ENCODE peak calls at places on chromosomes 6 and 20, in four cellular contexts. One of them, this sample, is unnamed.

GRCh38 chr6:92684386-92684785 is 735.0 kb downstream of the EPHA7 start:
- DNase-seq in lower lobe of right lung: no peak
- DNase-seq in astrocyte of the spinal cord: peak; percentile 1
- DNase-seq in mammary epithelial cell: no peak
- DNase-seq in this sample: no peak

GRCh38 chr6:88368071-88368787 is 202.1 kb upstream of the CNR1 start:
- DNase-seq in lower lobe of right lung: no peak
- DNase-seq in astrocyte of the spinal cord: peak; percentile 91
- DNase-seq in mammary epithelial cell: peak; percentile 37
- DNase-seq in this sample: no peak

GRCh38 chr6:119604124-119604523 is 254.6 kb upstream of the MAN1A1 start:
- DNase-seq in lower lobe of right lung: no peak
- DNase-seq in astrocyte of the spinal cord: no peak
- DNase-seq in mammary epithelial cell: no peak
- DNase-seq in this sample: no peak

GRCh38 chr6:71619836-71620235 is 266.5 kb upstream of the RIMS1 start:
- DNase-seq in lower lobe of right lung: no peak
- DNase-seq in astrocyte of the spinal cord: no peak
- DNase-seq in mammary epithelial cell: no peak
- DNase-seq in this sample: no peak

GRCh38 chr20:10216146-10216741 is 2.4 kb upstream of the SNAP25 start:
- DNase-seq in lower lobe of right lung: no peak
- DNase-seq in astrocyte of the spinal cord: peak; percentile 59
- DNase-seq in mammary epithelial cell: no peak
- DNase-seq in this sample: no peak

GRCh38 chr20:24567508-24567907 is 98.1 kb downstream of the SYNDIG1 start:
- DNase-seq in lower lobe of right lung: no peak
- DNase-seq in astrocyte of the spinal cord: no peak
- DNase-seq in mammary epithelial cell: no peak
- DNase-seq in this sample: no peak

GRCh38 chr20:48975955-48976354 is 54.4 kb downstream of the ARFGEF2 start:
- DNase-seq in lower lobe of right lung: no peak
- DNase-seq in astrocyte of the spinal cord: no peak
- DNase-seq in mammary epithelial cell: no peak
- DNase-seq in this sample: no peak

GRCh38 chr20:64177787-64178186 is 13.5 kb downstream of the MYT1 start:
- DNase-seq in lower lobe of right lung: peak; percentile 20
- DNase-seq in astrocyte of the spinal cord: no peak
- DNase-seq in mammary epithelial cell: no peak
- DNase-seq in this sample: no peak

GRCh38 chr20:54397292-54398155 is 77.9 kb upstream of the DOK5 start:
- DNase-seq in lower lobe of right lung: no peak
- DNase-seq in astrocyte of the spinal cord: no peak
- DNase-seq in mammary epithelial cell: no peak
- DNase-seq in this sample: no peak

GRCh38 chr6:39333626-39334025 is 11.1 kb upstream of the KCNK16 start:
- DNase-seq in lower lobe of right lung: no peak
- DNase-seq in astrocyte of the spinal cord: no peak
- DNase-seq in mammary epithelial cell: no peak
- DNase-seq in this sample: no peak

GRCh38 chr20:35776513-35777101 is 4.8 kb downstream of the PHF20 start:
- DNase-seq in lower lobe of right lung: no peak
- DNase-seq in astrocyte of the spinal cord: peak; percentile 35
- DNase-seq in mammary epithelial cell: peak; percentile 31
- DNase-seq in this sample: no peak

GRCh38 chr20:59884494-59884893 is 48.9 kb downstream of the SYCP2 start:
- DNase-seq in lower lobe of right lung: no peak
- DNase-seq in astrocyte of the spinal cord: no peak
- DNase-seq in mammary epithelial cell: no peak
- DNase-seq in this sample: no peak

GRCh38 chr6:3337521-3338350 is 79.0 kb downstream of the PSMG4 start:
- DNase-seq in lower lobe of right lung: no peak
- DNase-seq in astrocyte of the spinal cord: no peak
- DNase-seq in mammary epithelial cell: no peak
- DNase-seq in this sample: no peak

GRCh38 chr6:41199427-41200246 is 1.3 kb downstream of the TREML2 start:
- DNase-seq in lower lobe of right lung: no peak
- DNase-seq in astrocyte of the spinal cord: no peak
- DNase-seq in mammary epithelial cell: no peak
- DNase-seq in this sample: peak; percentile 64

GRCh38 chr20:62496525-62497218 is 20.9 kb upstream of the GATA5 start:
- DNase-seq in lower lobe of right lung: no peak
- DNase-seq in astrocyte of the spinal cord: no peak
- DNase-seq in mammary epithelial cell: no peak
- DNase-seq in this sample: no peak

GRCh38 chr6:3456794-3457709 is at the start of gene SLC22A23:
- DNase-seq in lower lobe of right lung: peak; percentile 87
- DNase-seq in astrocyte of the spinal cord: peak; percentile 65
- DNase-seq in mammary epithelial cell: peak; percentile 60
- DNase-seq in this sample: no peak

GRCh38 chr6:63640062-63640461 is 4.5 kb downstream of the PHF3 start:
- DNase-seq in lower lobe of right lung: no peak
- DNase-seq in astrocyte of the spinal cord: peak; percentile 42
- DNase-seq in mammary epithelial cell: peak; percentile 84
- DNase-seq in this sample: no peak

GRCh38 chr20:11755071-11755881 is 162.4 kb upstream of the BTBD3 start:
- DNase-seq in lower lobe of right lung: no peak
- DNase-seq in astrocyte of the spinal cord: no peak
- DNase-seq in mammary epithelial cell: no peak
- DNase-seq in this sample: no peak

GRCh38 chr6:39752835-39753744 is 27.9 kb upstream of the KIF6 start:
- DNase-seq in lower lobe of right lung: no peak
- DNase-seq in astrocyte of the spinal cord: no peak
- DNase-seq in mammary epithelial cell: no peak
- DNase-seq in this sample: no peak

GRCh38 chr20:31815408-31816188 is 3.6 kb upstream of the MYLK2 start:
- DNase-seq in lower lobe of right lung: no peak
- DNase-seq in astrocyte of the spinal cord: no peak
- DNase-seq in mammary epithelial cell: no peak
- DNase-seq in this sample: no peak

GRCh38 chr6:2866183-2866846 is 24.7 kb upstream of the SERPINB1 start:
- DNase-seq in lower lobe of right lung: no peak
- DNase-seq in astrocyte of the spinal cord: no peak
- DNase-seq in mammary epithelial cell: peak; percentile 37
- DNase-seq in this sample: no peak

GRCh38 chr6:131159578-131159977 is 24.3 kb downstream of the AKAP7 start:
- DNase-seq in lower lobe of right lung: no peak
- DNase-seq in astrocyte of the spinal cord: peak; percentile 82
- DNase-seq in mammary epithelial cell: peak; percentile 87
- DNase-seq in this sample: no peak

GRCh38 chr20:11387189-11387754 is 530.4 kb upstream of the BTBD3 start:
- DNase-seq in lower lobe of right lung: no peak
- DNase-seq in astrocyte of the spinal cord: peak; percentile 88
- DNase-seq in mammary epithelial cell: peak; percentile 97
- DNase-seq in this sample: no peak

GRCh38 chr6:33314943-33315752 is 1.3 kb upstream of the TAPBP start:
- DNase-seq in lower lobe of right lung: peak; percentile 76
- DNase-seq in astrocyte of the spinal cord: peak; percentile 3
- DNase-seq in mammary epithelial cell: peak; percentile 46
- DNase-seq in this sample: peak; percentile 90

GRCh38 chr6:166697113-166697512 is 70.1 kb upstream of the RPS6KA2 start:
- DNase-seq in lower lobe of right lung: no peak
- DNase-seq in astrocyte of the spinal cord: no peak
- DNase-seq in mammary epithelial cell: no peak
- DNase-seq in this sample: no peak

GRCh38 chr6:132131777-132132176 is 180.6 kb upstream of the CCN2 start:
- DNase-seq in lower lobe of right lung: no peak
- DNase-seq in astrocyte of the spinal cord: peak; percentile 98
- DNase-seq in mammary epithelial cell: peak; percentile 94
- DNase-seq in this sample: no peak

GRCh38 chr6:39203804-39204495 is 25.3 kb downstream of the KCNK5 start:
- DNase-seq in lower lobe of right lung: peak; percentile 90
- DNase-seq in astrocyte of the spinal cord: no peak
- DNase-seq in mammary epithelial cell: peak; percentile 33
- DNase-seq in this sample: no peak

GRCh38 chr6:38364775-38365174 is 275.0 kb downstream of the BTBD9 start:
- DNase-seq in lower lobe of right lung: no peak
- DNase-seq in astrocyte of the spinal cord: no peak
- DNase-seq in mammary epithelial cell: peak; percentile 4
- DNase-seq in this sample: no peak

GRCh38 chr20:57369601-57370000 is 18.5 kb downstream of the RAE1 start:
- DNase-seq in lower lobe of right lung: no peak
- DNase-seq in astrocyte of the spinal cord: no peak
- DNase-seq in mammary epithelial cell: no peak
- DNase-seq in this sample: no peak

GRCh38 chr6:169962604-169963469 is 211.4 kb downstream of the ERMARD start:
- DNase-seq in lower lobe of right lung: no peak
- DNase-seq in astrocyte of the spinal cord: no peak
- DNase-seq in mammary epithelial cell: no peak
- DNase-seq in this sample: peak; percentile 74

GRCh38 chr6:166625356-166625755 is 1.7 kb downstream of the RPS6KA2 start:
- DNase-seq in lower lobe of right lung: no peak
- DNase-seq in astrocyte of the spinal cord: peak; percentile 78
- DNase-seq in mammary epithelial cell: peak; percentile 34
- DNase-seq in this sample: no peak

GRCh38 chr6:109893606-109894005 is 84.5 kb upstream of the GPR6 start:
- DNase-seq in lower lobe of right lung: no peak
- DNase-seq in astrocyte of the spinal cord: no peak
- DNase-seq in mammary epithelial cell: no peak
- DNase-seq in this sample: peak; percentile 78

GRCh38 chr20:4987130-4987529 is 14.2 kb downstream of the SLC23A2 start:
- DNase-seq in lower lobe of right lung: no peak
- DNase-seq in astrocyte of the spinal cord: no peak
- DNase-seq in mammary epithelial cell: no peak
- DNase-seq in this sample: no peak
- H3K4me3 ChIP-seq in lower lobe of right lung: no peak overlapping the region
- H3K4me3 ChIP-seq in astrocyte of the spinal cord: no peak overlapping the region
- H3K4me3 ChIP-seq in mammary epithelial cell: no peak overlapping the region
- H3K4me3 ChIP-seq in this sample: no peak overlapping the region

DNA sequence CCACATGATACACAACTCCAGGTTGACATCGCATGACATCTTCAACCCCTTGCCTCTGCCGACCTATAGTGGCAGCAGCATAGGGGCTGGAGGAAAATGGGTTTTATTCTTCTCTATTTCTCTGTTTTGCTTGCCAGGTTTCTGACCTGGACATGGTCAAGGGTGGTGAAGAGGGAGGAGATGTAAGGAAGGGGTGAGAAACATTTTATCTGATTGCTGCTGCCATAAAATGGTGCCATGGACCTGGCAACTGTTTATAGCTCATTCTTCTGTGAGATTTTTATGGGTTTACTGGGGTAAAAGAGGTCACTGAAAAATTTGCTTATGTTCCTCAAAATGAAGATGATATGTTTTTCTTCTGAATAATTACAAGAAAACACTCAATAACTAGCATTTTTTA is 266.7 kb upstream of the FOXQ1 start:
- DNase-seq in lower lobe of right lung: no peak
- DNase-seq in astrocyte of the spinal cord: no peak
- DNase-seq in mammary epithelial cell: no peak
- DNase-seq in this sample: no peak
- H3K4me3 ChIP-seq in lower lobe of right lung: no peak overlapping the region
- H3K4me3 ChIP-seq in astrocyte of the spinal cord: no peak overlapping the region
- H3K4me3 ChIP-seq in mammary epithelial cell: no peak overlapping the region
- H3K4me3 ChIP-seq in this sample: no peak overlapping the region

GRCh38 chr20:8398289-8399051 is 266.4 kb downstream of the PLCB1 start:
- DNase-seq in lower lobe of right lung: no peak
- DNase-seq in astrocyte of the spinal cord: no peak
- DNase-seq in mammary epithelial cell: no peak
- DNase-seq in this sample: no peak
- H3K4me3 ChIP-seq in lower lobe of right lung: no peak overlapping the region
- H3K4me3 ChIP-seq in astrocyte of the spinal cord: no peak overlapping the region
- H3K4me3 ChIP-seq in mammary epithelial cell: no peak overlapping the region
- H3K4me3 ChIP-seq in this sample: no peak overlapping the region

GRCh38 chr6:26202811-26203583 is 115.8 kb downstream of the HFE start:
- DNase-seq in lower lobe of right lung: no peak
- DNase-seq in astrocyte of the spinal cord: no peak
- DNase-seq in mammary epithelial cell: no peak
- DNase-seq in this sample: no peak
- H3K4me3 ChIP-seq in lower lobe of right lung: no peak overlapping the region
- H3K4me3 ChIP-seq in astrocyte of the spinal cord: no peak overlapping the region
- H3K4me3 ChIP-seq in mammary epithelial cell: no peak overlapping the region
- H3K4me3 ChIP-seq in this sample: no peak overlapping the region

DNA sequence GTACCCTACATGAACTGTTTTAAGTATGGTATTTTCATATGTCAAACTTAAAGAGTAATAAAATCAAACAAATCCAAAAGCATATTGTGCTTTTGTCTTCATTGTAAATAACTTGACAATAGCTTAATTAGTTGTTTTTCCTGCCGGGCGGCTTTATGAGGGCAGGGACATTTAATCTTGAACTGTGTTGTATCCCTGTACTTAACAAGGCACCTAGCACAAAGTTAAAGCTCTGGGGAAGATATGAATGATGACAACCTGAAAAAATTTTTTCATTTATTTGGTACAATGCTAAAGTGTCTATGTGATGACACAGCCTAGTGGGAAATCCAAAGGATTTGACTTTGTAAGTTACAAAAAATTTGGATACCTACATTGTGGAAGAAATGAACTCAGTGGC is 502 bp upstream of the HACE1 start:
- DNase-seq in lower lobe of right lung: no peak
- DNase-seq in astrocyte of the spinal cord: no peak
- DNase-seq in mammary epithelial cell: no peak
- DNase-seq in this sample: no peak
- H3K4me3 ChIP-seq in lower lobe of right lung: peak overlapping the region; percentile 95
- H3K4me3 ChIP-seq in astrocyte of the spinal cord: peak overlapping the region; percentile 71
- H3K4me3 ChIP-seq in mammary epithelial cell: peak overlapping the region; percentile 80
- H3K4me3 ChIP-seq in this sample: peak overlapping the region; percentile 84

DNA sequence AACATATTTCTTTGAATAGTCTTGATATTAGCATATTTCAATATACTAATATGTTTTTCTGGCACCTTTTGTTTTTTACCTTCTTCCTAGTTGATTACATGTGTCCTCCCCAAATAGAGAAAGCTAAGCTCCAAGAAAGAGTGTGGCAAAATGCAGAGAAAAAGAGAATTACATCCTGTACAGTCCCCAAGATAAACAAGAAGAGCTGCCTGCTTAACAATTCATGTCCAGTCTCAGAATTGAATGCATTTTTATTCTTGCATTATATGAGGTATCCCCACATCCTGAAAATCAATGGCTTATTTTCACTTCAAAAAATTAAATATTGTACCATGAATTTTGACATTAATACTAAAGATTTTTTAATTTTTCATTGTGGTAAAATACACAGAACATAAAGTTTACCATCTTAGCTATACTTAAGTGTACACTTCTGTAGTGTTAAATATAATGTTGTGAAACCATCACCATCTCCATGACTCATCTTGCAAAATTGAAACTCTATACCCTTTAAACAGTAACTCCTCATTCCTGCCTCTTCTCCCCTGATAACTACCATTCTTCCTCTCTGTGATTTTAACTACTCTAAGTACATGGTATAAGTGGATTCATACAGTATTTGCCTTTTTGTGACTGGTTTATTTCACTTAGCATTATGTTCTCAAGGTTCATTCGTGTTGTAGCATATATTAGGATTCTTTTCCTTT is 490.3 kb downstream of the COL12A1 start:
- DNase-seq in lower lobe of right lung: no peak
- DNase-seq in astrocyte of the spinal cord: peak; percentile 59
- DNase-seq in mammary epithelial cell: peak; percentile 42
- DNase-seq in this sample: no peak
- H3K4me3 ChIP-seq in lower lobe of right lung: no peak overlapping the region
- H3K4me3 ChIP-seq in astrocyte of the spinal cord: no peak overlapping the region
- H3K4me3 ChIP-seq in mammary epithelial cell: no peak overlapping the region
- H3K4me3 ChIP-seq in this sample: no peak overlapping the region

This sample was measured in vagina.